ENCODE peak calls at places on chromosome 21, in seven cellular contexts. T is CD8-positive, alpha-beta memory T cell; Z is PC-3; X is heart left ventricle; C is SJCRH30; M is transverse colon; U is neuronal stem cell. G is an unnamed sample.

GRCh38 chr21:36184561-36184960 is 27.9 kb downstream of the DOP1B start:
- DNase-seq in T (no peak), Z (no peak), X (no peak), C (no peak), M (no peak), U (no peak), G (no peak)

GRCh38 chr21:21751286-21751685 is 753.1 kb downstream of the NCAM2 start:
- DNase-seq in T (no peak), Z (no peak), X (no peak), C (no peak), M (peak; percentile 20), U (no peak), G (no peak)

GRCh38 chr21:44082648-44083436 is 24.4 kb upstream of the PWP2 start:
- DNase-seq in T (no peak), Z (no peak), X (no peak), C (no peak), M (no peak), U (no peak), G (no peak)

GRCh38 chr21:20031807-20032206 is 966.4 kb upstream of the NCAM2 start:
- DNase-seq in T (no peak), Z (no peak), X (no peak), C (peak; percentile 10), M (no peak), U (no peak), G (no peak)

GRCh38 chr21:28750565-28750964 is 242.1 kb downstream of the LTN1 start:
- DNase-seq in T (no peak), Z (no peak), X (no peak), C (no peak), M (no peak), U (no peak), G (no peak)

GRCh38 chr21:26849428-26850115 is 4.4 kb upstream of the ADAMTS1 start:
- DNase-seq in T (peak; percentile 6), Z (peak; percentile 74), X (peak; percentile 33), C (peak; percentile 62), M (no peak), U (peak; percentile 43), G (no peak)

GRCh38 chr21:21101911-21102310 is 103.7 kb downstream of the NCAM2 start:
- DNase-seq in T (no peak), Z (peak; percentile 48), X (no peak), C (peak; percentile 9), M (no peak), U (peak; percentile 36), G (no peak)

GRCh38 chr21:36856643-36857042 is 109.8 kb downstream of the HLCS start:
- DNase-seq in T (no peak), Z (no peak), X (no peak), C (no peak), M (no peak), U (no peak), G (no peak)

GRCh38 chr21:36749935-36750578 is 51.1 kb downstream of the SIM2 start:
- DNase-seq in T (no peak), Z (no peak), X (no peak), C (no peak), M (no peak), U (peak; percentile 88), G (no peak)

GRCh38 chr21:27321791-27322190 is 354.9 kb upstream of the ADAMTS5 start:
- DNase-seq in T (no peak), Z (no peak), X (no peak), C (no peak), M (no peak), U (no peak), G (no peak)

GRCh38 chr21:25425156-25425555 is 182.1 kb downstream of the MRPL39 start:
- DNase-seq in T (no peak), Z (no peak), X (no peak), C (no peak), M (no peak), U (no peak), G (no peak)

GRCh38 chr21:37259426-37259825 is 7.7 kb downstream of the VPS26C start:
- DNase-seq in T (no peak), Z (no peak), X (no peak), C (no peak), M (no peak), U (no peak), G (no peak)

GRCh38 chr21:36704958-36705678 is 6.2 kb downstream of the SIM2 start:
- DNase-seq in T (no peak), Z (no peak), X (no peak), C (no peak), M (no peak), U (no peak), G (no peak)

GRCh38 chr21:38255718-38256117 is 1.1 kb upstream of the KCNJ15 start:
- DNase-seq in T (no peak), Z (no peak), X (no peak), C (no peak), M (no peak), U (no peak), G (no peak)

GRCh38 chr21:21137986-21138385 is 139.8 kb downstream of the NCAM2 start:
- DNase-seq in T (no peak), Z (no peak), X (no peak), C (no peak), M (no peak), U (no peak), G (no peak)

GRCh38 chr21:27495836-27496235 is 528.9 kb upstream of the ADAMTS5 start:
- DNase-seq in T (no peak), Z (no peak), X (no peak), C (no peak), M (no peak), U (no peak), G (no peak)

GRCh38 chr21:28771790-28772501 is 220.7 kb downstream of the LTN1 start:
- DNase-seq in T (no peak), Z (peak; percentile 65), X (no peak), C (no peak), M (no peak), U (no peak), G (no peak)

GRCh38 chr21:27164208-27165172 is 197.6 kb upstream of the ADAMTS5 start:
- DNase-seq in T (no peak), Z (no peak), X (no peak), C (no peak), M (no peak), U (no peak), G (no peak)

GRCh38 chr21:34988625-34989024 is 60.5 kb downstream of the RUNX1 start:
- DNase-seq in T (no peak), Z (no peak), X (no peak), C (no peak), M (no peak), U (no peak), G (no peak)
- H3K36me3 ChIP-seq in T (no peaks in the 10 kb centered on the region), Z (peaks cover 5% of the 10 kb centered on the region), X (no peaks in the 10 kb centered on the region), C (peaks cover 18% of the 10 kb centered on the region), M (no peaks in the 10 kb centered on the region), U (no peaks in the 10 kb centered on the region), G (no peaks in the 10 kb centered on the region)

DNA sequence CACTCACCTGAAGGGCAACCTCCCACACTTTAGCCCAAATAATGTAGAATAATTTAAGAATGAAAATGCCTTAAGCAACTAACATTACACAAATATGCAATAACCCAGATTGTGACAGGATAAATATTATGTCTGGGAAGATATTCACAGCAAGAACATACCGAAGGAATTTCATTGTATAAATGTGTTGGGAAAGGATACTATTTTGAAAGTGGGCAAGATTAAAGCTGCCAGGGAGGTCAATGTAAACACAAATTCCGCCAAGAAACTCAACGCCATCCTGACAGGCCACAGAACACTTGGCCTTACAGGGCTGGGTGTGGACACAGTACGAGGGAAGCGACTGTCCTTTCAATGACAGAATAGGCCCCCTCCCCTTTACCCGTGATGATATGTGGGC is 173.3 kb downstream of the RUNX1 start:
- DNase-seq in T (no peak), Z (no peak), X (no peak), C (no peak), M (no peak), U (no peak), G (no peak)
- H3K27ac ChIP-seq in T (no peak overlapping the region), Z (no peak overlapping the region), X (no peak overlapping the region), C (no peak overlapping the region), M (no peak overlapping the region), U (no peak overlapping the region), G (peak overlapping the region; percentile 70)

GRCh38 chr21:42563261-42564045 is 49.8 kb downstream of the SLC37A1 start:
- DNase-seq in T (no peak), Z (no peak), X (no peak), C (no peak), M (peak; percentile 3), U (no peak), G (peak; percentile 38)
- H3K36me3 ChIP-seq in T (peaks cover 5% of the 10 kb centered on the region), Z (peaks cover 15% of the 10 kb centered on the region), X (peaks cover 49% of the 10 kb centered on the region), C (no peaks in the 10 kb centered on the region), M (no peaks in the 10 kb centered on the region), U (peaks cover 4% of the 10 kb centered on the region), G (peaks cover 83% of the 10 kb centered on the region)

DNA sequence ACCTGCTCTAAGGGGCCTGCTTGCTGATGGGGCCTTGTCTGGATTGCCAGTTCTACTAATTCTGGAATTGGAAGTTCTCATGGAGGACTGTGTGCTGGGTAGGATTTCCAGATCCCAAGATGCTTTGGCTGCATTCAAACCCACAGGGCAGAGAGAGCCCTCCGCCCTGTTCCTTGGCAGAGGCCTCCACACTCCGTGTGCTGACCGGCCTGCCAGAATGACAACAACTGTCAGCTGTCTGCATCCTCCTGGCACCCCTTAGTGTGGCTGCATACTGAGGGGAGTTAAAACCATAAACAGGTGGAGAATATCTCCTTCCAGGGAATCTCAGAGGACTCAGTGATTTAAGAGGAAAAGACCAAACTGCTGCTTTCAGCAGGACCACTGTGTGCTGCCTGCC is 60.7 kb downstream of the ADARB1 start:
- DNase-seq in T (no peak), Z (no peak), X (no peak), C (peak; percentile 74), M (no peak), U (no peak), G (no peak)
- H3K27ac ChIP-seq in T (no peak overlapping the region), Z (no peak overlapping the region), X (no peak overlapping the region), C (peak overlapping the region; percentile 0), M (no peak overlapping the region), U (no peak overlapping the region), G (no peak overlapping the region)

GRCh38 chr21:42411891-42412635 is 8.4 kb downstream of the UBASH3A start:
- DNase-seq in T (no peak), Z (no peak), X (no peak), C (no peak), M (no peak), U (no peak), G (no peak)

GRCh38 chr21:42412636-42412933 is 8.9 kb downstream of the UBASH3A start:
- DNase-seq in T (no peak), Z (no peak), X (no peak), C (no peak), M (no peak), U (no peak), G (no peak)

GRCh38 chr21:42409366-42409765 is 5.7 kb downstream of the UBASH3A start:
- DNase-seq in T (no peak), Z (no peak), X (no peak), C (no peak), M (no peak), U (no peak), G (no peak)

GRCh38 chr21:42413093-42413492 is 9.4 kb downstream of the UBASH3A start:
- DNase-seq in T (no peak), Z (no peak), X (no peak), C (no peak), M (no peak), U (no peak), G (no peak)

DNA sequence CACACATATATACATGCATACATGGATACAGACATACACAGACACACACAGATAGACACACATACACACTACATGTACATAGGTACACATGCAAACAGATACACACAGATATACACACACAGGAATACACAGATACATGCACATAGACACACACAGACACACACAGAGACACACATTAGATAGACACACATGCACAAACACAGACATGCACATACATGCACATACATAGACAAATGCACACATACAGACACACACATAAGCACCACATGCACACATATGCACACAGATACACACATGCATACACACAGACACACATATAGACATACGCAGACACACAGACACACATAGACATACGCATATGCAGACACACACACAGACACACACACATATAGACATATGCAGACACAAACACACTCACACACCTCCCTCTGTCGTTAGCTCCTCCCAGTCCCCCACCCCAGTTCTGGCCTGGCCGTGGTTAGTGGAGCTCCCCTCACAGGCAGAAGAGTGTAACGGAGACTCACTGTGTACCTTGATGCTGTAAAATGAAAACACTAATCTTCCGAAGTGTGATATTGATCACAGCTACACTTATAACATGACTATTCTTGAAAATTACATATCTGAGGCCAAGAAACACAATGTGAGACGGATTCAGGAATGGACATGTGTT is 7.6 kb downstream of the UBASH3A start:
- DNase-seq in T (no peak), Z (peak; percentile 16), X (no peak), C (no peak), M (no peak), U (no peak), G (no peak)
- H3K36me3 ChIP-seq in T (peaks cover 81% of the 10 kb centered on the region), Z (no peaks in the 10 kb centered on the region), X (no peaks in the 10 kb centered on the region), C (no peaks in the 10 kb centered on the region), M (no peaks in the 10 kb centered on the region), U (no peaks in the 10 kb centered on the region), G (no peaks in the 10 kb centered on the region)